ENCODE peak calls at places on chromosomes 5 and 9, in four cellular contexts. One of them, this sample, is unnamed.

GRCh38 chr5:39513236-39513635 is 88.5 kb upstream of the DAB2 start:
- DNase-seq in SK-N-SH: no peak
- DNase-seq in H1: no peak
- DNase-seq in K562: no peak
- DNase-seq in this sample: no peak

GRCh38 chr9:13410566-13411031 is 131.1 kb upstream of the MPDZ start:
- DNase-seq in SK-N-SH: no peak
- DNase-seq in H1: no peak
- DNase-seq in K562: no peak
- DNase-seq in this sample: no peak

GRCh38 chr9:17536027-17536426 is 42.8 kb upstream of the SH3GL2 start:
- DNase-seq in SK-N-SH: no peak
- DNase-seq in H1: no peak
- DNase-seq in K562: no peak
- DNase-seq in this sample: no peak

GRCh38 chr9:130934246-130934645 is 4.8 kb downstream of the FIBCD1 start:
- DNase-seq in SK-N-SH: no peak
- DNase-seq in H1: no peak
- DNase-seq in K562: no peak
- DNase-seq in this sample: no peak

GRCh38 chr9:131818089-131818488 is 78.2 kb upstream of the RAPGEF1 start:
- DNase-seq in SK-N-SH: no peak
- DNase-seq in H1: no peak
- DNase-seq in K562: no peak
- DNase-seq in this sample: no peak

GRCh38 chr5:119484884-119485283 is 32.6 kb downstream of the HSD17B4 start:
- DNase-seq in SK-N-SH: no peak
- DNase-seq in H1: no peak
- DNase-seq in K562: no peak
- DNase-seq in this sample: no peak

GRCh38 chr9:114302727-114303126 is 20.2 kb upstream of the ORM1 start:
- DNase-seq in SK-N-SH: no peak
- DNase-seq in H1: no peak
- DNase-seq in K562: no peak
- DNase-seq in this sample: no peak

GRCh38 chr9:37029304-37029775 is 4.7 kb downstream of the PAX5 start:
- DNase-seq in SK-N-SH: no peak
- DNase-seq in H1: no peak
- DNase-seq in K562: no peak
- DNase-seq in this sample: peak; percentile 31

GRCh38 chr9:93683331-93684134 is 107.1 kb downstream of the PHF2 start:
- DNase-seq in SK-N-SH: peak; percentile 11
- DNase-seq in H1: no peak
- DNase-seq in K562: peak; percentile 1
- DNase-seq in this sample: peak; percentile 7

GRCh38 chr5:168314735-168315411 is 23.4 kb downstream of the WWC1 start:
- DNase-seq in SK-N-SH: no peak
- DNase-seq in H1: no peak
- DNase-seq in K562: no peak
- DNase-seq in this sample: peak; percentile 24

GRCh38 chr5:94153736-94154450 is 412.5 kb upstream of the POU5F2 start:
- DNase-seq in SK-N-SH: no peak
- DNase-seq in H1: no peak
- DNase-seq in K562: no peak
- DNase-seq in this sample: no peak

GRCh38 chr9:89533396-89534187 is 35.7 kb upstream of the SEMA4D start:
- DNase-seq in SK-N-SH: peak; percentile 47
- DNase-seq in H1: no peak
- DNase-seq in K562: no peak
- DNase-seq in this sample: no peak

GRCh38 chr5:68077349-68077894 is 138.1 kb upstream of the PIK3R1 start:
- DNase-seq in SK-N-SH: peak; percentile 33
- DNase-seq in H1: no peak
- DNase-seq in K562: no peak
- DNase-seq in this sample: no peak

GRCh38 chr9:36141288-36141687 is 4.8 kb downstream of the GLIPR2 start:
- DNase-seq in SK-N-SH: peak; percentile 54
- DNase-seq in H1: no peak
- DNase-seq in K562: no peak
- DNase-seq in this sample: peak; percentile 46

GRCh38 chr5:163705983-163706771 is 200.8 kb downstream of the MAT2B start:
- DNase-seq in SK-N-SH: no peak
- DNase-seq in H1: no peak
- DNase-seq in K562: no peak
- DNase-seq in this sample: no peak

GRCh38 chr5:149834246-149834855 is 104.2 kb downstream of the PPARGC1B start:
- DNase-seq in SK-N-SH: peak; percentile 81
- DNase-seq in H1: peak; percentile 25
- DNase-seq in K562: peak; percentile 60
- DNase-seq in this sample: peak; percentile 71

GRCh38 chr5:37662362-37662761 is 177.5 kb downstream of the GDNF start:
- DNase-seq in SK-N-SH: no peak
- DNase-seq in H1: no peak
- DNase-seq in K562: no peak
- DNase-seq in this sample: no peak

GRCh38 chr5:120769291-120769872 is 305.3 kb downstream of the PRR16 start:
- DNase-seq in SK-N-SH: no peak
- DNase-seq in H1: no peak
- DNase-seq in K562: no peak
- DNase-seq in this sample: no peak

GRCh38 chr9:134485653-134486052 is 155.9 kb upstream of the COL5A1 start:
- DNase-seq in SK-N-SH: no peak
- DNase-seq in H1: no peak
- DNase-seq in K562: no peak
- DNase-seq in this sample: no peak

GRCh38 chr5:61030163-61030482 is 85.1 kb downstream of the NDUFAF2 start:
- DNase-seq in SK-N-SH: peak; percentile 48
- DNase-seq in H1: no peak
- DNase-seq in K562: no peak
- DNase-seq in this sample: no peak

GRCh38 chr9:127444921-127445850 is 6.0 kb downstream of the RPL12 start:
- DNase-seq in SK-N-SH: no peak
- DNase-seq in H1: no peak
- DNase-seq in K562: no peak
- DNase-seq in this sample: no peak

GRCh38 chr9:126335837-126336236 is 9.2 kb downstream of the MVB12B start:
- DNase-seq in SK-N-SH: peak; percentile 43
- DNase-seq in H1: no peak
- DNase-seq in K562: no peak
- DNase-seq in this sample: no peak

GRCh38 chr9:73200694-73201432 is 49.2 kb downstream of the ANXA1 start:
- DNase-seq in SK-N-SH: peak; percentile 10
- DNase-seq in H1: no peak
- DNase-seq in K562: peak; percentile 13
- DNase-seq in this sample: no peak

GRCh38 chr5:149358294-149358651 is 427 bp downstream of the PCYOX1L start:
- DNase-seq in SK-N-SH: peak; percentile 81
- DNase-seq in H1: no peak
- DNase-seq in K562: no peak
- DNase-seq in this sample: no peak

GRCh38 chr5:38596997-38597396 is 40.6 kb upstream of the LIFR start:
- DNase-seq in SK-N-SH: no peak
- DNase-seq in H1: no peak
- DNase-seq in K562: no peak
- DNase-seq in this sample: no peak

GRCh38 chr9:17013010-17013409 is 121.8 kb upstream of the CNTLN start:
- DNase-seq in SK-N-SH: no peak
- DNase-seq in H1: no peak
- DNase-seq in K562: no peak
- DNase-seq in this sample: no peak

GRCh38 chr5:138927979-138928378 is 52.8 kb upstream of the LRRTM2 start:
- DNase-seq in SK-N-SH: peak; percentile 93
- DNase-seq in H1: no peak
- DNase-seq in K562: no peak
- DNase-seq in this sample: no peak

GRCh38 chr9:6921335-6921734 is 163.6 kb downstream of the KDM4C start:
- DNase-seq in SK-N-SH: no peak
- DNase-seq in H1: no peak
- DNase-seq in K562: no peak
- DNase-seq in this sample: no peak

GRCh38 chr5:124162782-124163532 is 583.5 kb downstream of the ZNF608 start:
- DNase-seq in SK-N-SH: no peak
- DNase-seq in H1: no peak
- DNase-seq in K562: no peak
- DNase-seq in this sample: no peak

GRCh38 chr9:13942695-13943094 is 371.2 kb downstream of the NFIB start:
- DNase-seq in SK-N-SH: no peak
- DNase-seq in H1: no peak
- DNase-seq in K562: no peak
- DNase-seq in this sample: no peak

DNA sequence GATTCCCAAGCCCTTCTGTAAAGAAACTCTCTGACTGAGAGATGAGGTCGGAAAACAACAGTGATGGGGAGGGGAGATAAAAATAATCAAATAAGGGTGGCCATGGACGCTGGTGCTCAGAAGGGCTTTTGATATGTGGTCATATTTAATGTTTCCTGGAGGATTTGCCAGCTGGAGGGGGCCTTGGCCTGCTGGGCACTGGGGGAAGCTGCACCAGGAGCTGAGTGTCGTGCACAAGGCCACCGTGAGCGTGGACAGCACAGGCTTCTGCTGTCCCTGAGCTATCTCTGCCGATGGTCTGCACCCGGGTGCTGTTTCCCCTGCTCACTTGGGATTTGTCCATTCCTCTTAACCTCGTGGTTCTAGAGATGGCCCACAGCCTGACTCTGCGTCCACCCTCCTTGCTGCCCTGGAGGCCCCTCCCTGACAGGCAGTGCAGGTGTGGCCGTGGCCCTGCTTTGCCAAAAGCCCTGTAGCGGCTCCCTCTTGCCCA is 24.0 kb downstream of the NEURL1B start:
- DNase-seq in SK-N-SH: peak; percentile 86
- DNase-seq in H1: no peak
- DNase-seq in K562: no peak
- DNase-seq in this sample: no peak
- TF ChIP-seq TEAD4 in SK-N-SH: no peak
- TF ChIP-seq TEAD4 in H1: no peak
- TF ChIP-seq TEAD4 in K562: no peak
- TF ChIP-seq TEAD4 in this sample: no peak

DNA sequence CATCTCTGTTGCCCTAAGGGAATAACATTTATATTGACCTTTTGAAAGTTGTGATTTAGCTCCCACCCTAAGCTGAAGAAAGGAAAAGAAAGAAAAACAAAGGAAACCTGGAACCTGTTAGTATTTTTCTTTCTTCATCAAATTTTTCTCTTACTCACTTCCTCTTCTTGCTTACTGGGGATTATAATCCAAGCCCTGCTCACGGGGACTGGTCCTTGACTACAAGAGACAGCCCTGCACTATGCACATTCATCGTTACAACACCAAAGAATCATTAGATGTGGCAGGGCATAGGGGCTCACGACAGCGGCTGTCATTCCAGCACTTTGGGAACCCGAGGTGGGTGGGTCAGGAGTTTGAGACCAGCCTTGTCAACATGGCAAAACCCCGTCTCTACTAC is 37.8 kb upstream of the LPAR1 start:
- DNase-seq in SK-N-SH: no peak
- DNase-seq in H1: no peak
- DNase-seq in K562: no peak
- DNase-seq in this sample: no peak
- TF ChIP-seq MAX in SK-N-SH: no peak
- TF ChIP-seq MAX in H1: no peak
- TF ChIP-seq MAX in K562: no peak
- TF ChIP-seq MAX in this sample: no peak

GRCh38 chr9:34085581-34086500 is 37.2 kb upstream of the UBAP2 start:
- DNase-seq in SK-N-SH: no peak
- DNase-seq in H1: no peak
- DNase-seq in K562: no peak
- DNase-seq in this sample: no peak

GRCh38 chr9:34087370-34087769 is 38.7 kb upstream of the UBAP2 start:
- DNase-seq in SK-N-SH: no peak
- DNase-seq in H1: no peak
- DNase-seq in K562: no peak
- DNase-seq in this sample: no peak

GRCh38 chr9:34086889-34087288 is 38.2 kb upstream of the UBAP2 start:
- DNase-seq in SK-N-SH: no peak
- DNase-seq in H1: no peak
- DNase-seq in K562: no peak
- DNase-seq in this sample: no peak

GRCh38 chr9:34089311-34089710 is 37.2 kb downstream of the DCAF12 start:
- DNase-seq in SK-N-SH: no peak
- DNase-seq in H1: no peak
- DNase-seq in K562: no peak
- DNase-seq in this sample: no peak

GRCh38 chr9:34084562-34084961 is 35.9 kb upstream of the UBAP2 start:
- DNase-seq in SK-N-SH: no peak
- DNase-seq in H1: no peak
- DNase-seq in K562: no peak
- DNase-seq in this sample: no peak
- TF ChIP-seq TEAD4 in SK-N-SH: no peak
- TF ChIP-seq TEAD4 in H1: no peak
- TF ChIP-seq TEAD4 in K562: no peak
- TF ChIP-seq TEAD4 in this sample: no peak

GRCh38 chr9:24090566-24090965 is 264.5 kb upstream of the ELAVL2 start:
- DNase-seq in SK-N-SH: no peak
- DNase-seq in H1: no peak
- DNase-seq in K562: no peak
- DNase-seq in this sample: no peak
- TF ChIP-seq MAX in SK-N-SH: no peak
- TF ChIP-seq MAX in H1: no peak
- TF ChIP-seq MAX in K562: no peak
- TF ChIP-seq MAX in this sample: no peak

This sample was measured in WTC11.